ENCODE peak calls at places on chromosome 21, in six cellular contexts. E is prostate gland, L is GM23248, U is GM23338, H is HCT116, Y is psoas muscle. O is an unnamed sample.
A peak's percentile ranks its signal among the peaks of the same experiment; 100 is the strongest.

GRCh38 chr21:29155933-29156260 is 25.5 kb downstream of the MAP3K7CL start:
- DNase-seq in U (no peak), H (no peak), Y (no peak), L (no peak), E (no peak), O (no peak)

GRCh38 chr21:41635874-41636273 is 127.9 kb upstream of the TMPRSS2 start:
- DNase-seq in H (no peak), Y (no peak), E (no peak), U (no peak), L (no peak), O (no peak)

GRCh38 chr21:29558331-29558730 is 259.6 kb downstream of the BACH1 start:
- DNase-seq in Y (no peak), U (no peak), E (no peak), H (no peak), L (no peak), O (no peak)

GRCh38 chr21:19321688-19322087 is 918.1 kb upstream of the TMPRSS15 start:
- DNase-seq in U (peak; percentile 16), L (no peak), H (no peak), Y (no peak), E (no peak), O (no peak)

GRCh38 chr21:42659416-42660117 is 6.1 kb downstream of the PDE9A start:
- DNase-seq in E (no peak), Y (peak; percentile 43), H (no peak), U (no peak), L (no peak), O (no peak)

GRCh38 chr21:38840456-38841129 is 34.9 kb downstream of the ETS2 start:
- DNase-seq in L (no peak), U (no peak), E (no peak), H (no peak), Y (no peak), O (no peak)

GRCh38 chr21:46095106-46095719 is 2.7 kb upstream of the COL6A2 start:
- DNase-seq in H (no peak), L (no peak), U (no peak), E (no peak), Y (peak; percentile 44), O (no peak)

GRCh38 chr21:40300300-40300699 is 433.1 kb downstream of the PCP4 start:
- DNase-seq in H (no peak), U (no peak), Y (no peak), E (no peak), L (no peak), O (no peak)

GRCh38 chr21:38798481-38798882 is 7.2 kb upstream of the ETS2 start:
- DNase-seq in H (peak; percentile 87), L (no peak), Y (no peak), U (no peak), E (no peak), O (no peak)

GRCh38 chr21:41832230-41833137 is 46.7 kb downstream of the PRDM15 start:
- DNase-seq in U (no peak), E (no peak), H (no peak), Y (no peak), L (no peak), O (no peak)

GRCh38 chr21:45335761-45336534 is 48.3 kb upstream of the POFUT2 start:
- DNase-seq in U (no peak), Y (peak; percentile 48), H (no peak), E (no peak), L (no peak), O (no peak)

GRCh38 chr21:42414066-42414465 is 10.4 kb downstream of the UBASH3A start:
- DNase-seq in L (no peak), E (no peak), U (no peak), Y (no peak), H (no peak), O (no peak)

DNA sequence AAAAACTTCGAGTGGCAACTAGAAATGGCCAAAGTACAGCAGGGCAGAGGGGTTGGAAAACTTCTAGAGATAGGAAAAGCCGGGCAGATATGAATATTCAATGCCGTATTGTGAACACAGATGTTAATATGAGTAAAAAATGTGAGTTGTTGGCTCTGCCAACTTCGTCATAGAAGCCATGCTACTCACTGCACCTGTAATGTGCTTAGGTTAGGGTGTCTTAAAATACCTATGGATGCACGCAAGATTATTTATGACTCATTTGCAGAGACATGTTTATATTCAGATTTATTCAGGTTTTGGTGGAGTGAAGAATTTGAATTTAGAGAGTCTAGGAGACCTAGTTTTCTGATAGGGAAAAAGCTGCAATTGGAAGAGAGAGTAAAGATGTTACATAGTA is 925.7 kb downstream of the LTN1 start:
- DNase-seq in H (no peak), E (no peak), Y (no peak), U (no peak), L (no peak), O (no peak)
- H3K27ac ChIP-seq in H (no peak overlapping the region), E (no peak overlapping the region), Y (peak overlapping the region; percentile 87), U (no peak overlapping the region), L (no peak overlapping the region), O (no peak overlapping the region)

GRCh38 chr21:37370152-37371040 is 3.8 kb downstream of the DYRK1A start:
- DNase-seq in Y (no peak), U (no peak), H (no peak), L (peak; percentile 68), E (no peak), O (no peak)
- H3K27ac ChIP-seq in Y (peak overlapping the region; percentile 99), U (no peak overlapping the region), H (no peak overlapping the region), L (peak overlapping the region; percentile 95), E (no peak overlapping the region), O (no peak overlapping the region)

GRCh38 chr21:33760641-33761103 is 118.4 kb downstream of the ITSN1 start:
- DNase-seq in U (no peak), L (peak; percentile 66), Y (no peak), E (no peak), H (no peak), O (no peak)

GRCh38 chr21:33767236-33767635 is 124.9 kb downstream of the ITSN1 start:
- DNase-seq in L (peak; percentile 63), E (no peak), H (no peak), Y (no peak), U (no peak), O (no peak)

GRCh38 chr21:33763573-33763881 is 121.2 kb downstream of the ITSN1 start:
- DNase-seq in Y (no peak), U (no peak), L (no peak), H (no peak), E (no peak), O (no peak)

GRCh38 chr21:33762798-33763572 is 120.7 kb downstream of the ITSN1 start:
- DNase-seq in E (no peak), Y (no peak), H (no peak), U (no peak), L (peak; percentile 60), O (no peak)

GRCh38 chr21:33761104-33762036 is 119.1 kb downstream of the ITSN1 start:
- DNase-seq in E (no peak), Y (no peak), L (peak; percentile 97), U (no peak), H (peak; percentile 66), O (no peak)
- H3K27ac ChIP-seq in E (peak overlapping the region; percentile 32), Y (peak overlapping the region; percentile 56), L (peak overlapping the region; percentile 90), U (peak overlapping the region; percentile 4), H (peak overlapping the region; percentile 71), O (no peak overlapping the region)

DNA sequence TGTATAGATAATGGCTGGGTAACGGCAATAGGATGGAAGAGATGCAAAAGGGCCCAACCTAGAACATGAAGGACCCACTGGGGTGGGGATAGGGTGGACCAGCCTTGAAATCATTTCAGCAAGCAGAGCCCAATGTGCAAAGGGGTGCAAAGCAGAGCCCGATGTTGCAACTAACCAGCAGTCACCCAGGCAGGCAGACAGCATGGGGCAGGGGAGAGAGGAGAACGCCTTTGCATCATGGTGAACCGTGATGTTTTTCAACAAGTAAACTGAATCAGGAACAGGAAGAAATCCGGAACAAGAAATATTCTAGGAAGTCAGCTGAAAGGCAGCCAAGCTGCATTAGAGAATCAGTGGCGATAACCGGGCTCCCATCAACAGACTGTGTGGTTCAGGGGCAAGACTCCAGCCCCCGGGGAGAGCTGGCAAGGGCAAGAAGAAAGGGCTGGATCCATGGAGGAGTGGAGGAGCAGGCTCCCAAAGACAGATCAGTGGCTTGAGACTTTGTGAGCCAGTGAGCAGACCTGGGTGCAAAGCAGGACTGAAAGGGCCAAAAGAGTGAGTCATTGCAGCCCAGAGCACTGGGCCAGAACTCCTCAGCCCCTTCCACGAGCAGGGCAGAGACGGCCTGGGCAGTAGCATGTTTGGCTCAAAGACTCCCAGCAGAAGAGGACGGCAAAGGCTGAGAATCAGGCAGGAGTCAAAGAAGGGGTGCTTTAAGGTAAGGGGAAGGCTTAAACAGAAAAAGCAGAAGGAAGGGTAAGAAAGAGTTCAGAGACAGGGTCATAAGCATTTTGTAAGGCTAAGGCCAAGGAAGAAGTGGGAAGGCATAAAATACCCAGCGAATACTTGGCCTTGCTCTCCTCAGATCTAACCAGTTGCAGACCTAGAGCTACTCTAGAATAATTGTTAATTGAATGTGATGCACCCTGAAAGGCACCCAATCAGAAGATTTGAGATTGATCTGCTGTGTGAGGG is 155.0 kb downstream of the SETD4 start:
- DNase-seq in E (no peak), L (peak; percentile 75), Y (peak; percentile 57), U (no peak), H (no peak), O (no peak)
- H3K27ac ChIP-seq in E (peak overlapping the region; percentile 22), L (peak overlapping the region; percentile 32), Y (no peak overlapping the region), U (no peak overlapping the region), H (no peak overlapping the region), O (no peak overlapping the region)

DNA sequence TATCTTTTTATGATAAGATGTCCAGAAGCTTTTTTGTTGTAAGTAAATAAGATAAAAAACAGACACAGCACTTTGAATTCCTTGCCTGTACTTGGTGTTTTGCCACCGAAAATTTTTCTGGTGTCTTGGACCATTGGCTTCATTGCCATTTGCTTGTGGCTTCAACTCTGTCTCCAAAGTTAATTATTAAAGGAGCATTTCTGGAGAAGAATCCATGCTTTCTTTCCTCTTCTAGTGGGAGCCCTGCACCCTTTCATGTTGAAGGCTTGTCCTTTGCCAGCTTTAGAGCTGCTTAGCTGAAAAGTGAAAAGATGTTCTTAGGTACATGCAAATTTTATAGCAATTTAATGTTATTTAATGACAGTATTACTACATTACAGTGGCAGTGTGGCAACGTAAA is 112.2 kb downstream of the DYRK1A start:
- DNase-seq in H (no peak), U (no peak), E (no peak), Y (no peak), L (no peak), O (no peak)
- H3K27ac ChIP-seq in H (no peak overlapping the region), U (no peak overlapping the region), E (no peak overlapping the region), Y (no peak overlapping the region), L (no peak overlapping the region), O (no peak overlapping the region)

O was measured in substantia nigra.